ENCODE peak calls at places on chromosomes 16 and 17, in five cellular contexts. One of them, this sample, is unnamed.
A peak's percentile ranks its signal among the peaks of the same experiment; 100 is the strongest.

GRCh38 chr16:69286941-69287713 is 24.0 kb upstream of the VPS4A start:
- DNase-seq in astrocyte: peak; percentile 30
- DNase-seq in mesenchymal stem cell: peak; percentile 87
- DNase-seq in sigmoid colon: peak; percentile 81
- DNase-seq in uterus: peak; percentile 77
- DNase-seq in this sample: peak; percentile 67

GRCh38 chr16:52677487-52677886 is 130.5 kb upstream of the TOX3 start:
- DNase-seq in astrocyte: no peak
- DNase-seq in mesenchymal stem cell: no peak
- DNase-seq in sigmoid colon: no peak
- DNase-seq in uterus: no peak
- DNase-seq in this sample: no peak

GRCh38 chr17:82022310-82022980 is at the start of gene CENPX:
- DNase-seq in astrocyte: no peak
- DNase-seq in sigmoid colon: no peak
- DNase-seq in mesenchymal stem cell: no peak
- DNase-seq in uterus: no peak
- DNase-seq in this sample: no peak

GRCh38 chr17:8711291-8711690 is 33.3 kb downstream of the CCDC42 start:
- DNase-seq in astrocyte: no peak
- DNase-seq in mesenchymal stem cell: no peak
- DNase-seq in uterus: no peak
- DNase-seq in sigmoid colon: no peak
- DNase-seq in this sample: no peak

GRCh38 chr17:8117980-8118768 is at the start of gene ALOXE3:
- DNase-seq in uterus: peak; percentile 54
- DNase-seq in sigmoid colon: peak; percentile 84
- DNase-seq in astrocyte: peak; percentile 63
- DNase-seq in mesenchymal stem cell: peak; percentile 65
- DNase-seq in this sample: peak; percentile 78

GRCh38 chr17:47808036-47808829 is 13.4 kb downstream of the OSBPL7 start:
- DNase-seq in astrocyte: no peak
- DNase-seq in sigmoid colon: peak; percentile 52
- DNase-seq in uterus: no peak
- DNase-seq in mesenchymal stem cell: no peak
- DNase-seq in this sample: no peak

GRCh38 chr16:425082-425718 is at the start of gene RAB11FIP3:
- DNase-seq in sigmoid colon: peak; percentile 93
- DNase-seq in mesenchymal stem cell: peak; percentile 78
- DNase-seq in uterus: peak; percentile 84
- DNase-seq in astrocyte: peak; percentile 60
- DNase-seq in this sample: peak; percentile 79

GRCh38 chr16:85209526-85210121 is 97.4 kb upstream of the CIBAR2 start:
- DNase-seq in uterus: no peak
- DNase-seq in astrocyte: no peak
- DNase-seq in mesenchymal stem cell: no peak
- DNase-seq in sigmoid colon: no peak
- DNase-seq in this sample: peak; percentile 61

GRCh38 chr16:71358464-71359031 is at the start of gene CALB2:
- DNase-seq in mesenchymal stem cell: peak; percentile 51
- DNase-seq in astrocyte: no peak
- DNase-seq in sigmoid colon: peak; percentile 77
- DNase-seq in uterus: peak; percentile 55
- DNase-seq in this sample: no peak

GRCh38 chr16:27786221-27786848 is 236.4 kb downstream of the KATNIP start:
- DNase-seq in uterus: no peak
- DNase-seq in sigmoid colon: no peak
- DNase-seq in astrocyte: no peak
- DNase-seq in mesenchymal stem cell: no peak
- DNase-seq in this sample: peak; percentile 55

GRCh38 chr17:60535382-60536279 is 9.6 kb upstream of the APPBP2 start:
- DNase-seq in astrocyte: peak; percentile 73
- DNase-seq in sigmoid colon: no peak
- DNase-seq in uterus: no peak
- DNase-seq in mesenchymal stem cell: peak; percentile 97
- DNase-seq in this sample: no peak

GRCh38 chr17:81286491-81287145 is 8.5 kb downstream of the SLC38A10 start:
- DNase-seq in sigmoid colon: no peak
- DNase-seq in mesenchymal stem cell: no peak
- DNase-seq in uterus: no peak
- DNase-seq in astrocyte: no peak
- DNase-seq in this sample: peak; percentile 75

GRCh38 chr16:86713021-86713631 is 134.8 kb downstream of the FOXL1 start:
- DNase-seq in uterus: no peak
- DNase-seq in sigmoid colon: peak; percentile 36
- DNase-seq in mesenchymal stem cell: no peak
- DNase-seq in astrocyte: no peak
- DNase-seq in this sample: no peak

GRCh38 chr17:73189417-73190099 is 3.3 kb upstream of the COG1 start:
- DNase-seq in astrocyte: no peak
- DNase-seq in sigmoid colon: no peak
- DNase-seq in uterus: no peak
- DNase-seq in mesenchymal stem cell: peak; percentile 81
- DNase-seq in this sample: no peak

GRCh38 chr16:57620316-57621231 is 7.9 kb upstream of the ADGRG1 start:
- DNase-seq in sigmoid colon: peak; percentile 49
- DNase-seq in astrocyte: no peak
- DNase-seq in uterus: peak; percentile 11
- DNase-seq in mesenchymal stem cell: no peak
- DNase-seq in this sample: no peak

GRCh38 chr17:55743103-55743679 is 7.7 kb upstream of the PCTP start:
- DNase-seq in astrocyte: peak; percentile 45
- DNase-seq in mesenchymal stem cell: no peak
- DNase-seq in sigmoid colon: no peak
- DNase-seq in uterus: no peak
- DNase-seq in this sample: no peak

GRCh38 chr16:89507834-89508590 is at the start of gene SPG7:
- DNase-seq in sigmoid colon: peak; percentile 90
- DNase-seq in astrocyte: peak; percentile 60
- DNase-seq in mesenchymal stem cell: peak; percentile 86
- DNase-seq in uterus: peak; percentile 89
- DNase-seq in this sample: peak; percentile 95

GRCh38 chr17:64534187-64534586 is 27.4 kb downstream of the CEP95 start:
- DNase-seq in mesenchymal stem cell: no peak
- DNase-seq in astrocyte: no peak
- DNase-seq in sigmoid colon: no peak
- DNase-seq in uterus: no peak
- DNase-seq in this sample: no peak

GRCh38 chr17:13016881-13017622 is 775 bp downstream of the ELAC2 start:
- DNase-seq in astrocyte: no peak
- DNase-seq in mesenchymal stem cell: peak; percentile 59
- DNase-seq in sigmoid colon: no peak
- DNase-seq in uterus: no peak
- DNase-seq in this sample: peak; percentile 46

GRCh38 chr16:21277927-21278706 is at the start of gene CRYM:
- DNase-seq in uterus: peak; percentile 41
- DNase-seq in mesenchymal stem cell: peak; percentile 26
- DNase-seq in astrocyte: no peak
- DNase-seq in sigmoid colon: peak; percentile 79
- DNase-seq in this sample: peak; percentile 68

GRCh38 chr16:78002915-78003538 is 19.3 kb upstream of the CLEC3A start:
- DNase-seq in mesenchymal stem cell: peak; percentile 87
- DNase-seq in uterus: peak; percentile 82
- DNase-seq in sigmoid colon: peak; percentile 93
- DNase-seq in astrocyte: peak; percentile 75
- DNase-seq in this sample: peak; percentile 70

GRCh38 chr16:77995843-77996455 is 26.4 kb upstream of the CLEC3A start:
- DNase-seq in uterus: no peak
- DNase-seq in mesenchymal stem cell: no peak
- DNase-seq in astrocyte: no peak
- DNase-seq in sigmoid colon: no peak
- DNase-seq in this sample: no peak

GRCh38 chr16:77993586-77993985 is 28.8 kb upstream of the CLEC3A start:
- DNase-seq in uterus: peak; percentile 40
- DNase-seq in mesenchymal stem cell: peak; percentile 78
- DNase-seq in sigmoid colon: no peak
- DNase-seq in astrocyte: peak; percentile 30
- DNase-seq in this sample: no peak

GRCh38 chr16:77993111-77993571 is 29.2 kb upstream of the CLEC3A start:
- DNase-seq in uterus: peak; percentile 13
- DNase-seq in sigmoid colon: no peak
- DNase-seq in astrocyte: peak; percentile 70
- DNase-seq in mesenchymal stem cell: peak; percentile 89
- DNase-seq in this sample: no peak

DNA sequence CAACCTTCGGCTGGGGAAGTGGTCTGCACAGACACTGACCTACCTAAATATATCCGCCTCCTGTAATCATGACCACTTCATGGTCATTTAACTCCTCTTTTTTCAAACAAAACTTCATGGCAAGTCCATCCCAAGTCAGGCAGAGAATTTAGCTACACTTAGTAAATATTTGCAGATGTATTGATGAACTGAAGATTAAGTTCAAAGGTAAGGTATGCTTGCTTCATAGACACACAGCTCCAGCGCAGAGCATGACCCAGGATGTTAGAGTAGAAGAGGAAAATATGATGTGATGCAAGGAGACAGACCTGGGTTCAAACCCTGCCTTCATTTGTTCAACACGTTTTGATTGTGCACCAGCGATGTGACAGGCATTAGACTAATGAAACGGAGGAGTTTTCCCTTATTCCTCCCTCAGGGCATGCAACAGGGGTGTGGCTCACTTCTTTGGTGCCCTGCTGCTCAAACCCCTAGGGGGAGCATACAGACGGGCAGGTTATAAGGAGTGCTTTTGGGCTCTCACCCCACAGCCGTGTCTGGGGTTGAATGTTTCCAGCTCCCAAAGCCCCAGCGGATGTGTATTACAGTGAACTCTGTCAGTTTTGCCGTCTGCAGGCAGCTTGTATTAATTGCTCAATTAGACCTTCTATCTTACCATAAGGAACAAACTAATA is 23.9 kb upstream of the CLEC3A start:
- DNase-seq in astrocyte: no peak
- DNase-seq in sigmoid colon: no peak
- DNase-seq in mesenchymal stem cell: no peak
- DNase-seq in uterus: no peak
- DNase-seq in this sample: no peak
- H3K9me3 ChIP-seq in astrocyte: peaks cover 6% of the 10 kb centered on the region
- H3K9me3 ChIP-seq in sigmoid colon: no peaks in the 10 kb centered on the region
- H3K9me3 ChIP-seq in mesenchymal stem cell: peaks cover 6% of the 10 kb centered on the region
- H3K9me3 ChIP-seq in uterus: no peaks in the 10 kb centered on the region
- H3K9me3 ChIP-seq in this sample: peaks cover 22% of the 10 kb centered on the region

DNA sequence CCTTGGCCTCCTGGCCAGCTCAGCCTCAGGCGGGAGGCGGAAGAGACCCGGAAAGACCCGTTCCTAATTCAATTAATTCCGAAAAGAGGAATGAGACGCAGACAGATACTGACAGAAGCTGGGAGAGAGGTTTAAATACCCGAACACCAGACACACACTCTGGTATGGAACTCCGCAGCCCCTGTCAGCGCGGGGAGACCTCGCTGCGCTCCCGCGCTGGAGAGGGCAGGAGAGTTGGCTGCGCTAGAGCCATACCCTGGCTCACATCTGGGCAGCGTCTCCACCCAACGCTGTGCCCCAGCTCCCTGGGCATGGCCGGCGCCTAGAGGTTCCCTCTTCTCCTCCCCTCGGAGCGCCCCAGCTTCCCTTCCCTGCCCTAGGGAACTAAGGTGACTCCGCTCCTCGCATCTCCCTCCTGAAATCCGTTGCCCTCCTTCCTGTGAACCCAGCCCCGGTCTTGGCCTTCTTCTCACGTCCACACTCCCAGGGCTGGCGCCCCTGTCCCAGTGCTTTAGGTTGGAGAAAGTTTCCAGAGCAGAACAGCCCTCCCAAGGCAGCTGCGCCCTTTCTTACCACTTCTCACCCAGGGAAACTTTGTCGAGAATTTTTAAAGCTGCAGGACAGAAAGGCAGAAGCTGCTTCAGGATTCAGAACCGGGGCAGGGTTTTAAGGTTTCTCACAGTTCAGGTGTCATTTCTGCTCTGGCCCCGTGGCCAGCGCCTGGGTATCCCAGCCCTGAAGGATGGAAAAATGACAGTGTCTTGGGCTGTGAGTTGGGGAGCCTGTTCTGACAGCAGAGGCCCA is 7.9 kb downstream of the NEUROD2 start:
- DNase-seq in mesenchymal stem cell: no peak
- DNase-seq in uterus: no peak
- DNase-seq in astrocyte: no peak
- DNase-seq in sigmoid colon: no peak
- DNase-seq in this sample: no peak
- H3K27me3 ChIP-seq in mesenchymal stem cell: peaks cover 98% of the 10 kb centered on the region
- H3K27me3 ChIP-seq in uterus: peaks cover 86% of the 10 kb centered on the region
- H3K27me3 ChIP-seq in astrocyte: peaks cover 94% of the 10 kb centered on the region
- H3K27me3 ChIP-seq in sigmoid colon: peaks cover 100% of the 10 kb centered on the region
- H3K27me3 ChIP-seq in this sample: peaks cover 99% of the 10 kb centered on the region

DNA sequence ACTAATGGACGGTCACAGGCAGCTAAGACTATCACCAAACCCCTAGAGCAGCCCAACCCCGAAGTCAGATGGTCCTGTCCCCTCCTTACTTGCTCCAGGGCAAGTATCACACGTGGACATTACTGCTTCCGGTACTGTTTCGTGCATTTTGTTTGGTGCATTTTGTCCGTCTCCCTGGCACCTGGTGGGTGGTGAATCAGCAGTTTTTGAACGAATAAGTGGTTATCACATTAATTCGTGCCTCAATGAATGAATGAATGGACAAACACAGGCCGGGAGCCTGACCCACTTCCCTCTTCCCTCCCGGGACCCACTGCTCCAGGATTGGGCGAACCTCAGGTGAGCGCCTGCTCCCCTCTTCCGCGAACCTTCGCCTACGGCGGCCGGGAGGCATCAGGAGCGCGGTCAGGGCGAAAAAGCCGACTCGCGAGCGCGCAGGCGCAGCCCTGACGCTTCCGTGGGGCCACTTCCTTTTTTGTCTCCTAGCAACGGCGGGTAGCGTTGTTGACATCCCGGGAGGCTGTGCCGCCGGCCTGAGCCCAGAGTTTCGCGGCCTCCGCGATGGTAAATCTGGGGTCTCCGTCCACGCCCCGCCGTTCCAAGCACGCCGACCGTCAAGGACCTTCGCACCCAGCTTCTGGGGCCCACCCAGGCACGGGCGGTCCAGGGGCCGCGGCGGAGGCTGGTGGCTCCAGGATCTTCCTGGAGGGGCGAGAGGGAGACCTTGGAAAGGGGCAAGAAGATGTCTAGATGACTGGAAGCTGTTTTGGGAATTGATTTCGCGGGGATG is at the start of gene DYNLRB2:
- DNase-seq in uterus: peak; percentile 93
- DNase-seq in astrocyte: peak; percentile 88
- DNase-seq in sigmoid colon: peak; percentile 96
- DNase-seq in mesenchymal stem cell: peak; percentile 84
- DNase-seq in this sample: peak; percentile 96
- H3K9me3 ChIP-seq in uterus: no peaks in the 10 kb centered on the region
- H3K9me3 ChIP-seq in astrocyte: no peaks in the 10 kb centered on the region
- H3K9me3 ChIP-seq in sigmoid colon: no peaks in the 10 kb centered on the region
- H3K9me3 ChIP-seq in mesenchymal stem cell: no peaks in the 10 kb centered on the region
- H3K9me3 ChIP-seq in this sample: no peaks in the 10 kb centered on the region

GRCh38 chr17:79094261-79094660 is 19.6 kb downstream of the ENGASE start:
- DNase-seq in uterus: no peak
- DNase-seq in sigmoid colon: no peak
- DNase-seq in mesenchymal stem cell: no peak
- DNase-seq in astrocyte: no peak
- DNase-seq in this sample: no peak
- H3K27me3 ChIP-seq in uterus: no peaks in the 10 kb centered on the region
- H3K27me3 ChIP-seq in sigmoid colon: peaks cover 23% of the 10 kb centered on the region
- H3K27me3 ChIP-seq in mesenchymal stem cell: peaks cover 24% of the 10 kb centered on the region
- H3K27me3 ChIP-seq in astrocyte: peaks cover 8% of the 10 kb centered on the region
- H3K27me3 ChIP-seq in this sample: peaks cover 31% of the 10 kb centered on the region

GRCh38 chr16:35194681-35195080 is 1735.3 kb downstream of the TP53TG3F start:
- DNase-seq in sigmoid colon: no peak
- DNase-seq in mesenchymal stem cell: no peak
- DNase-seq in uterus: no peak
- DNase-seq in astrocyte: no peak
- DNase-seq in this sample: no peak
- H3K9me3 ChIP-seq in sigmoid colon: no peaks in the 10 kb centered on the region
- H3K9me3 ChIP-seq in mesenchymal stem cell: no peaks in the 10 kb centered on the region
- H3K9me3 ChIP-seq in uterus: no peaks in the 10 kb centered on the region
- H3K9me3 ChIP-seq in astrocyte: peaks cover 10% of the 10 kb centered on the region
- H3K9me3 ChIP-seq in this sample: no peaks in the 10 kb centered on the region

This sample was measured in left lung.